ENCODE peak calls at places on chromosomes 6 and 20, in six cellular contexts. One of them, this sample, is unnamed.

GRCh38 chr6:145887969-145888368 is 73.4 kb upstream of the FBXO30 start:
- DNase-seq in mucosa of descending colon: no peak
- DNase-seq in IMR-90: peak; percentile 42
- DNase-seq in PC-3: peak; percentile 26
- DNase-seq in sigmoid colon: peak; percentile 63
- DNase-seq in left ventricle myocardium inferior: peak; percentile 15
- DNase-seq in this sample: peak; percentile 32

GRCh38 chr20:32945710-32946221 is 58.5 kb downstream of the SUN5 start:
- DNase-seq in left ventricle myocardium inferior: no peak
- DNase-seq in PC-3: peak; percentile 51
- DNase-seq in mucosa of descending colon: no peak
- DNase-seq in IMR-90: peak; percentile 34
- DNase-seq in sigmoid colon: no peak
- DNase-seq in this sample: no peak

GRCh38 chr6:16999486-17000436 is 102.1 kb upstream of the STMND1 start:
- DNase-seq in left ventricle myocardium inferior: no peak
- DNase-seq in IMR-90: peak; percentile 94
- DNase-seq in sigmoid colon: no peak
- DNase-seq in PC-3: peak; percentile 90
- DNase-seq in mucosa of descending colon: no peak
- DNase-seq in this sample: no peak

GRCh38 chr6:32947552-32948465 is 5.1 kb downstream of the HLA-DMA start:
- DNase-seq in left ventricle myocardium inferior: no peak
- DNase-seq in PC-3: peak; percentile 75
- DNase-seq in IMR-90: peak; percentile 64
- DNase-seq in sigmoid colon: no peak
- DNase-seq in mucosa of descending colon: no peak
- DNase-seq in this sample: no peak

GRCh38 chr6:54173084-54173483 is 61.8 kb downstream of the MLIP start:
- DNase-seq in IMR-90: no peak
- DNase-seq in left ventricle myocardium inferior: no peak
- DNase-seq in PC-3: peak; percentile 42
- DNase-seq in mucosa of descending colon: no peak
- DNase-seq in sigmoid colon: no peak
- DNase-seq in this sample: no peak

GRCh38 chr6:125658759-125659431 is 90.5 kb upstream of the HEY2 start:
- DNase-seq in sigmoid colon: no peak
- DNase-seq in left ventricle myocardium inferior: peak; percentile 29
- DNase-seq in PC-3: no peak
- DNase-seq in mucosa of descending colon: no peak
- DNase-seq in IMR-90: no peak
- DNase-seq in this sample: peak; percentile 77

GRCh38 chr20:44979090-44979621 is 12.8 kb downstream of the STK4 start:
- DNase-seq in left ventricle myocardium inferior: no peak
- DNase-seq in IMR-90: peak; percentile 61
- DNase-seq in mucosa of descending colon: no peak
- DNase-seq in PC-3: peak; percentile 35
- DNase-seq in sigmoid colon: no peak
- DNase-seq in this sample: peak; percentile 21

GRCh38 chr6:125325586-125325985 is 23.8 kb upstream of the HDDC2 start:
- DNase-seq in mucosa of descending colon: no peak
- DNase-seq in left ventricle myocardium inferior: no peak
- DNase-seq in IMR-90: no peak
- DNase-seq in sigmoid colon: no peak
- DNase-seq in PC-3: no peak
- DNase-seq in this sample: no peak

GRCh38 chr6:168735268-168735949 is 294.4 kb downstream of the SMOC2 start:
- DNase-seq in sigmoid colon: no peak
- DNase-seq in IMR-90: no peak
- DNase-seq in mucosa of descending colon: no peak
- DNase-seq in left ventricle myocardium inferior: no peak
- DNase-seq in PC-3: no peak
- DNase-seq in this sample: no peak

GRCh38 chr6:43965628-43966373 is 161.5 kb downstream of the MRPL14 start:
- DNase-seq in sigmoid colon: no peak
- DNase-seq in left ventricle myocardium inferior: no peak
- DNase-seq in PC-3: no peak
- DNase-seq in mucosa of descending colon: no peak
- DNase-seq in IMR-90: no peak
- DNase-seq in this sample: peak; percentile 36

GRCh38 chr20:37346232-37346525 is 239 bp downstream of the SRC start:
- DNase-seq in mucosa of descending colon: no peak
- DNase-seq in left ventricle myocardium inferior: no peak
- DNase-seq in IMR-90: no peak
- DNase-seq in PC-3: no peak
- DNase-seq in sigmoid colon: no peak
- DNase-seq in this sample: no peak

GRCh38 chr6:13733178-13733851 is 21.7 kb upstream of the RANBP9 start:
- DNase-seq in PC-3: peak; percentile 76
- DNase-seq in sigmoid colon: peak; percentile 98
- DNase-seq in left ventricle myocardium inferior: peak; percentile 46
- DNase-seq in mucosa of descending colon: no peak
- DNase-seq in IMR-90: peak; percentile 93
- DNase-seq in this sample: peak; percentile 34

GRCh38 chr20:32685541-32686529 is 12.1 kb upstream of the C20orf203 start:
- DNase-seq in mucosa of descending colon: no peak
- DNase-seq in sigmoid colon: no peak
- DNase-seq in IMR-90: peak; percentile 93
- DNase-seq in PC-3: no peak
- DNase-seq in left ventricle myocardium inferior: peak; percentile 46
- DNase-seq in this sample: no peak

GRCh38 chr6:140174509-140174908 is 800.1 kb upstream of the CITED2 start:
- DNase-seq in IMR-90: peak; percentile 98
- DNase-seq in mucosa of descending colon: no peak
- DNase-seq in left ventricle myocardium inferior: no peak
- DNase-seq in PC-3: peak; percentile 97
- DNase-seq in sigmoid colon: no peak
- DNase-seq in this sample: peak; percentile 66

GRCh38 chr6:152096863-152097496 is 289.5 kb downstream of the ESR1 start:
- DNase-seq in IMR-90: peak; percentile 94
- DNase-seq in PC-3: peak; percentile 67
- DNase-seq in mucosa of descending colon: no peak
- DNase-seq in sigmoid colon: no peak
- DNase-seq in left ventricle myocardium inferior: no peak
- DNase-seq in this sample: no peak

GRCh38 chr6:158575550-158575949 is 15.7 kb downstream of the TMEM181 start:
- DNase-seq in mucosa of descending colon: no peak
- DNase-seq in left ventricle myocardium inferior: no peak
- DNase-seq in sigmoid colon: no peak
- DNase-seq in IMR-90: no peak
- DNase-seq in PC-3: no peak
- DNase-seq in this sample: no peak

GRCh38 chr6:158574800-158575199 is 14.9 kb downstream of the TMEM181 start:
- DNase-seq in IMR-90: no peak
- DNase-seq in sigmoid colon: no peak
- DNase-seq in PC-3: no peak
- DNase-seq in mucosa of descending colon: no peak
- DNase-seq in left ventricle myocardium inferior: no peak
- DNase-seq in this sample: no peak

GRCh38 chr6:158572653-158573541 is 13.0 kb downstream of the TMEM181 start:
- DNase-seq in IMR-90: no peak
- DNase-seq in PC-3: no peak
- DNase-seq in left ventricle myocardium inferior: no peak
- DNase-seq in mucosa of descending colon: no peak
- DNase-seq in sigmoid colon: no peak
- DNase-seq in this sample: peak; percentile 33

GRCh38 chr6:158571826-158572652 is 12.1 kb downstream of the TMEM181 start:
- DNase-seq in IMR-90: no peak
- DNase-seq in mucosa of descending colon: peak; percentile 91
- DNase-seq in PC-3: peak; percentile 42
- DNase-seq in left ventricle myocardium inferior: no peak
- DNase-seq in sigmoid colon: no peak
- DNase-seq in this sample: no peak

DNA sequence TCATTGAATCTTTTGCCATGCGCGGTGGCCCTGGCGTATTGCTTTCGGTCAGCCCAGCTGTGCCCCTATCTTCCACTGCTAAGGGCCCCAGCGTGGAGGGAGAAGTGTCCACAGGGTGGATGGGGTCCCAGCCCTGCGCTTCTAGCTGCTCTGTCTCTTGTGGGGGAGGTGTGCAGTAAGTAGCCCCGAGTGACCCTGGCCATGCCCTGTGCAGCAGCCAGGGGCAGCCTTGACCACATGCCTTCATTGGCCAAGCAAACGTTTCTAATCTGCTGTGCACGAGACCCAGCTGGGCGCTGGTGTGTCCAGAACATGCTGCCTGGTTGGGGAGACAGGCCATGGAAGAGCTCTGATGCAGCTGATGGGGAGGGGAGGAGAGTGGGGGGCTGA is 13.6 kb downstream of the TMEM181 start:
- DNase-seq in mucosa of descending colon: no peak
- DNase-seq in PC-3: no peak
- DNase-seq in sigmoid colon: no peak
- DNase-seq in left ventricle myocardium inferior: no peak
- DNase-seq in IMR-90: no peak
- DNase-seq in this sample: no peak
- H3K4me1 ChIP-seq in mucosa of descending colon: peaks cover 30% of the 10 kb centered on the region
- H3K4me1 ChIP-seq in PC-3: peaks cover 10% of the 10 kb centered on the region
- H3K4me1 ChIP-seq in sigmoid colon: no peaks in the 10 kb centered on the region
- H3K4me1 ChIP-seq in left ventricle myocardium inferior: peaks cover 5% of the 10 kb centered on the region
- H3K4me1 ChIP-seq in IMR-90: peaks cover 1% of the 10 kb centered on the region
- H3K4me1 ChIP-seq in this sample: peaks cover 3% of the 10 kb centered on the region

GRCh38 chr6:85462673-85463072 is 12.8 kb downstream of the NT5E start:
- DNase-seq in IMR-90: no peak
- DNase-seq in left ventricle myocardium inferior: no peak
- DNase-seq in mucosa of descending colon: no peak
- DNase-seq in PC-3: no peak
- DNase-seq in sigmoid colon: no peak
- DNase-seq in this sample: no peak
- H3K4me1 ChIP-seq in IMR-90: peaks cover 40% of the 10 kb centered on the region
- H3K4me1 ChIP-seq in left ventricle myocardium inferior: peaks cover 49% of the 10 kb centered on the region
- H3K4me1 ChIP-seq in mucosa of descending colon: no peaks in the 10 kb centered on the region
- H3K4me1 ChIP-seq in PC-3: peaks cover 79% of the 10 kb centered on the region
- H3K4me1 ChIP-seq in sigmoid colon: peaks cover 72% of the 10 kb centered on the region
- H3K4me1 ChIP-seq in this sample: peaks cover 86% of the 10 kb centered on the region

GRCh38 chr6:106101466-106101865 is 15.3 kb downstream of the PRDM1 start:
- DNase-seq in sigmoid colon: no peak
- DNase-seq in IMR-90: no peak
- DNase-seq in mucosa of descending colon: no peak
- DNase-seq in PC-3: peak; percentile 50
- DNase-seq in left ventricle myocardium inferior: no peak
- DNase-seq in this sample: no peak

GRCh38 chr6:106098383-106099234 is 12.5 kb downstream of the PRDM1 start:
- DNase-seq in IMR-90: peak; percentile 89
- DNase-seq in mucosa of descending colon: peak; percentile 76
- DNase-seq in PC-3: peak; percentile 78
- DNase-seq in sigmoid colon: no peak
- DNase-seq in left ventricle myocardium inferior: no peak
- DNase-seq in this sample: no peak

GRCh38 chr6:106102034-106102433 is 15.9 kb downstream of the PRDM1 start:
- DNase-seq in left ventricle myocardium inferior: no peak
- DNase-seq in sigmoid colon: no peak
- DNase-seq in mucosa of descending colon: no peak
- DNase-seq in PC-3: no peak
- DNase-seq in IMR-90: no peak
- DNase-seq in this sample: no peak

GRCh38 chr6:106099235-106099537 is 13.1 kb downstream of the PRDM1 start:
- DNase-seq in IMR-90: no peak
- DNase-seq in PC-3: peak; percentile 27
- DNase-seq in left ventricle myocardium inferior: no peak
- DNase-seq in sigmoid colon: no peak
- DNase-seq in mucosa of descending colon: no peak
- DNase-seq in this sample: no peak

GRCh38 chr6:106100755-106101154 is 14.6 kb downstream of the PRDM1 start:
- DNase-seq in IMR-90: no peak
- DNase-seq in PC-3: no peak
- DNase-seq in sigmoid colon: no peak
- DNase-seq in mucosa of descending colon: no peak
- DNase-seq in left ventricle myocardium inferior: no peak
- DNase-seq in this sample: no peak
- H3K4me1 ChIP-seq in IMR-90: peaks cover 7% of the 10 kb centered on the region
- H3K4me1 ChIP-seq in PC-3: peaks cover 40% of the 10 kb centered on the region
- H3K4me1 ChIP-seq in sigmoid colon: no peaks in the 10 kb centered on the region
- H3K4me1 ChIP-seq in mucosa of descending colon: peaks cover 18% of the 10 kb centered on the region
- H3K4me1 ChIP-seq in left ventricle myocardium inferior: peaks cover 29% of the 10 kb centered on the region
- H3K4me1 ChIP-seq in this sample: peaks cover 17% of the 10 kb centered on the region

GRCh38 chr6:35722121-35722761 is 14.6 kb upstream of the ARMC12 start:
- DNase-seq in left ventricle myocardium inferior: peak; percentile 71
- DNase-seq in PC-3: no peak
- DNase-seq in sigmoid colon: peak; percentile 88
- DNase-seq in mucosa of descending colon: peak; percentile 74
- DNase-seq in IMR-90: no peak
- DNase-seq in this sample: no peak
- H3K4me1 ChIP-seq in left ventricle myocardium inferior: peaks cover 92% of the 10 kb centered on the region
- H3K4me1 ChIP-seq in PC-3: peaks cover 9% of the 10 kb centered on the region
- H3K4me1 ChIP-seq in sigmoid colon: peaks cover 92% of the 10 kb centered on the region
- H3K4me1 ChIP-seq in mucosa of descending colon: peaks cover 71% of the 10 kb centered on the region
- H3K4me1 ChIP-seq in IMR-90: peaks cover 28% of the 10 kb centered on the region
- H3K4me1 ChIP-seq in this sample: peaks cover 11% of the 10 kb centered on the region

GRCh38 chr20:62914970-62915457 is 11.3 kb downstream of the DIDO1 start:
- DNase-seq in sigmoid colon: no peak
- DNase-seq in PC-3: no peak
- DNase-seq in mucosa of descending colon: no peak
- DNase-seq in left ventricle myocardium inferior: no peak
- DNase-seq in IMR-90: peak; percentile 19
- DNase-seq in this sample: peak; percentile 27
- H3K4me1 ChIP-seq in sigmoid colon: peaks cover 69% of the 10 kb centered on the region
- H3K4me1 ChIP-seq in PC-3: peaks cover 9% of the 10 kb centered on the region
- H3K4me1 ChIP-seq in mucosa of descending colon: peaks cover 40% of the 10 kb centered on the region
- H3K4me1 ChIP-seq in left ventricle myocardium inferior: peaks cover 83% of the 10 kb centered on the region
- H3K4me1 ChIP-seq in IMR-90: peaks cover 12% of the 10 kb centered on the region
- H3K4me1 ChIP-seq in this sample: peaks cover 5% of the 10 kb centered on the region

This sample was measured in SJSA1.